ENCODE peak calls at places on chromosomes 12 and 14, in six cellular contexts. E, B, P, H, R and J are unnamed samples.

GRCh38 chr14:35897616-35898111 is 71.5 kb downstream of the BRMS1L start:
- DNase-seq in H (no peak), B (no peak), E (no peak), R (peak), P (no peak), J (no peak)

GRCh38 chr14:30966415-30967363 is 58.8 kb upstream of the AP4S1 start:
- DNase-seq in R (no peak), E (no peak), H (peak), B (no peak), P (no peak), J (no peak)

GRCh38 chr14:104746071-104746545 is 6.8 kb upstream of the SIVA1 start:
- DNase-seq in R (no peak), E (no peak), H (no peak), B (no peak), P (no peak), J (no peak)

GRCh38 chr14:96047101-96047500 is 7.9 kb downstream of the C14orf132 start:
- DNase-seq in B (no peak), H (no peak), E (no peak), R (no peak), P (no peak), J (no peak)

GRCh38 chr12:120209851-120210250 is 8.9 kb upstream of the RPLP0 start:
- DNase-seq in P (no peak), B (no peak), E (no peak), R (no peak), H (no peak), J (no peak)

GRCh38 chr12:121167232-121167820 is 34.6 kb downstream of the P2RX7 start:
- DNase-seq in R (no peak), B (no peak), P (no peak), E (no peak), H (peak), J (no peak)

GRCh38 chr14:24430682-24431568 is 1.2 kb downstream of the KHNYN start:
- DNase-seq in P (no peak), H (peak), E (peak), B (no peak), R (no peak), J (peak)

GRCh38 chr12:96814200-96814599 is 92.9 kb upstream of the NEDD1 start:
- DNase-seq in R (no peak), P (no peak), H (peak), E (no peak), B (no peak), J (no peak)

GRCh38 chr14:89359477-89360222 is 57.4 kb downstream of the FOXN3 start:
- DNase-seq in E (no peak), B (no peak), H (peak), R (no peak), P (no peak), J (no peak)

GRCh38 chr12:5085896-5086295 is 42.2 kb downstream of the KCNA5 start:
- DNase-seq in H (peak), B (no peak), R (no peak), P (no peak), E (no peak), J (no peak)

GRCh38 chr12:111411187-111411764 is 5.6 kb downstream of the SH2B3 start:
- DNase-seq in R (no peak), B (no peak), P (no peak), E (no peak), H (no peak), J (no peak)

GRCh38 chr14:105346200-105346533 is 31.6 kb downstream of the PACS2 start:
- DNase-seq in E (no peak), B (no peak), P (no peak), R (no peak), H (no peak), J (no peak)

GRCh38 chr12:13075786-13076570 is 27.5 kb downstream of the GSG1 start:
- DNase-seq in P (no peak), E (no peak), R (no peak), B (no peak), H (no peak), J (no peak)

GRCh38 chr12:13075114-13075471 is 28.4 kb downstream of the GSG1 start:
- DNase-seq in P (no peak), H (peak), R (no peak), E (no peak), B (no peak), J (no peak)

GRCh38 chr12:13080276-13080675 is 23.2 kb downstream of the GSG1 start:
- DNase-seq in E (no peak), H (no peak), P (no peak), B (no peak), R (no peak), J (no peak)

GRCh38 chr12:13082866-13083265 is 20.6 kb downstream of the GSG1 start:
- DNase-seq in H (no peak), B (no peak), R (no peak), P (no peak), E (no peak), J (no peak)

GRCh38 chr12:13079440-13079906 is 24.0 kb downstream of the GSG1 start:
- DNase-seq in P (no peak), R (no peak), B (no peak), H (peak), E (no peak), J (no peak)
- TF ChIP-seq CTCF in P (peak), R (peak), B (no peak), H (peak), E (no peak), J (no peak)

GRCh38 chr14:21902561-21903199 is 229.1 kb upstream of the OR4E1 start:
- DNase-seq in H (peak), B (no peak), E (no peak), P (peak), R (no peak), J (peak)
- TF ChIP-seq CTCF in H (peak), B (no peak), E (peak), P (peak), R (no peak), J (peak)

GRCh38 chr12:76085159-76085868 is 829 bp upstream of the NAP1L1 start:
- DNase-seq in R (no peak), E (peak), P (no peak), H (peak), B (no peak), J (no peak)
- TF ChIP-seq CTCF in R (peak), E (peak), P (peak), H (peak), B (no peak), J (no peak)

GRCh38 chr14:23299558-23299957 is 3.1 kb downstream of the PPP1R3E start:
- DNase-seq in R (no peak), E (no peak), B (no peak), P (no peak), H (peak), J (no peak)
- TF ChIP-seq CTCF in R (peak), E (no peak), B (peak), P (peak), H (peak), J (peak)

DNA sequence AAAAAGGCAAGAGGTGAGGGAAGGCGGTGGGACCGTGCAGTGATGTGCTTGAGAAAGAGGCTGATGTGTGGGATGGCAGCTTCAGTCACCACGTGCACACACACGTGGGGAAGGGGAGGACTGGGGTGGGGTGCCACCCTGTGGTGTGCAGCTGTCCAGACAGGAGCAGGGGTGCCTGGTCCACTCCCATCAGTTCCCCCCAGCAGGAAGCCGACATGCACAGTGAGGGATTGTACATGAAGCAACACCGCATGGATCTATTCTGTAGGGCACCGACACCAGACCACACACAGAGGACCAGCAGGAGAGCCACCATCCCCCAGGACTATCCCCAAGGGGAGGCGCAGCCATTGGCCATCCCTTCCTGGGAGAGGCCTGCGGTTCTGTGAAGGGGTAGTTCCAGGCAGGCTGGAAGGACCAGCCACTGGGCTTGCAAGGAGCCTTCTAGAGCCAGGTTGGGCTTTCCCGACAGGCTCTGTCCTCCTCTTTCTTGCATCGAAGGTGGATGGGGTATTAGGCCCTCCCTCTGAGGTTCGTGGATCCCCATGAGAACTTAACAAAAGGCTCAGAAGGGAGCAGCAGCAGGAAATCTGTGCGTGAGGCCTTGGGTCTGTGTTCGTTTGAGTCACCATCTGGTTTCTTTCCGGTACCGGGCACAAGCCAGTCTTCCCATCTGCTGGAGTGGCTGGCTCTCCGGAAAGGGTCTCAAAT is 59.7 kb downstream of the PLEKHG3 start:
- DNase-seq in H (peak), P (no peak), R (peak), B (no peak), E (no peak), J (no peak)
- TF ChIP-seq CTCF in H (peak), P (no peak), R (peak), B (no peak), E (no peak), J (no peak)

GRCh38 chr14:22220427-22220826 is 368.6 kb downstream of the DAD1 start:
- DNase-seq in P (no peak), R (no peak), H (peak), B (no peak), E (no peak), J (no peak)

GRCh38 chr14:22221508-22221907 is 367.5 kb downstream of the DAD1 start:
- DNase-seq in P (no peak), B (no peak), R (no peak), H (peak), E (no peak), J (no peak)

GRCh38 chr14:22213110-22213509 is 375.9 kb downstream of the DAD1 start:
- DNase-seq in R (no peak), H (peak), E (no peak), B (no peak), P (no peak), J (no peak)

GRCh38 chr14:22218729-22219128 is 370.3 kb downstream of the DAD1 start:
- DNase-seq in R (no peak), B (no peak), P (no peak), H (no peak), E (no peak), J (no peak)
- TF ChIP-seq CTCF in R (no peak), B (no peak), P (no peak), H (no peak), E (no peak), J (no peak)